ENCODE peak calls at places on chromosomes 2 and 18, in six cellular contexts. S is HepG2, W is H1, L is K562, I is GM12892, H is GM12878. G is an unnamed sample.

GRCh38 chr2:182522428-182522896 is 95.6 kb upstream of the PDE1A start:
- DNase-seq in L (no peak), H (no peak), I (no peak), S (no peak), W (no peak), G (no peak)

GRCh38 chr2:31937741-31938140 is 73.1 kb downstream of the MEMO1 start:
- DNase-seq in S (no peak), L (no peak), I (no peak), H (no peak), W (no peak), G (no peak)

GRCh38 chr2:176148758-176149483 is 2.4 kb upstream of the HOXD4 start:
- DNase-seq in W (no peak), H (no peak), L (no peak), I (no peak), S (no peak), G (no peak)

GRCh38 chr18:74063552-74063951 is 84.1 kb downstream of the FBXO15 start:
- DNase-seq in I (no peak), H (no peak), S (no peak), L (no peak), W (no peak), G (no peak)

GRCh38 chr2:99825630-99826029 is 316.8 kb downstream of the AFF3 start:
- DNase-seq in H (no peak), I (no peak), L (no peak), W (no peak), S (no peak), G (no peak)

GRCh38 chr2:186848873-186849578 is at the start of gene ZSWIM2:
- DNase-seq in L (no peak), H (no peak), W (peak; percentile 72), S (peak; percentile 19), I (no peak), G (peak; percentile 7)

GRCh38 chr18:22728481-22729105 is 204.5 kb upstream of the RBBP8 start:
- DNase-seq in H (no peak), S (no peak), W (no peak), L (no peak), I (no peak), G (no peak)

GRCh38 chr2:74887445-74887951 is 53.6 kb downstream of the HK2 start:
- DNase-seq in I (no peak), W (no peak), S (no peak), H (no peak), L (no peak), G (no peak)

GRCh38 chr2:150292807-150293206 is 194.7 kb downstream of the RND3 start:
- DNase-seq in S (no peak), H (no peak), L (no peak), W (no peak), I (no peak), G (no peak)

GRCh38 chr2:144049137-144049536 is 470.8 kb downstream of the ZEB2 start:
- DNase-seq in H (no peak), I (no peak), L (no peak), S (no peak), W (no peak), G (no peak)

GRCh38 chr18:72409923-72410322 is 134.2 kb downstream of the CBLN2 start:
- DNase-seq in L (no peak), W (no peak), S (no peak), H (no peak), I (no peak), G (no peak)

GRCh38 chr2:86577817-86578456 is 14.7 kb upstream of the CHMP3 start:
- DNase-seq in S (no peak), L (no peak), I (no peak), H (no peak), W (no peak), G (no peak)

GRCh38 chr2:27050996-27051901 is at the start of gene AGBL5:
- DNase-seq in S (peak; percentile 94), I (peak; percentile 100), L (peak; percentile 100), W (peak; percentile 84), H (peak; percentile 97), G (peak; percentile 99)

GRCh38 chr2:59693176-59693959 is 860.1 kb downstream of the BCL11A start:
- DNase-seq in H (no peak), I (no peak), S (no peak), W (no peak), L (no peak), G (no peak)

GRCh38 chr18:39191931-39192330 is 1626.3 kb upstream of the CELF4 start:
- DNase-seq in L (no peak), W (no peak), I (no peak), H (no peak), S (no peak), G (no peak)

GRCh38 chr2:176129825-176130152 is 284 bp downstream of the HOXD8 start:
- DNase-seq in I (no peak), W (no peak), L (no peak), S (no peak), H (no peak), G (no peak)

GRCh38 chr2:48161632-48162031 is 255.3 kb upstream of the FBXO11 start:
- DNase-seq in S (no peak), I (no peak), W (no peak), L (no peak), H (no peak), G (no peak)

GRCh38 chr2:152861349-152861942 is 143.0 kb downstream of the ARL6IP6 start:
- DNase-seq in W (peak; percentile 5), I (no peak), L (peak; percentile 58), S (peak; percentile 43), H (no peak), G (no peak)

GRCh38 chr2:238108423-238109201 is 8.5 kb downstream of the ESPNL start:
- DNase-seq in S (no peak), W (no peak), I (peak; percentile 53), H (peak; percentile 43), L (peak; percentile 37), G (peak; percentile 65)

GRCh38 chr18:34661464-34662087 is 48.5 kb upstream of the DTNA start:
- DNase-seq in W (no peak), L (peak; percentile 51), I (peak; percentile 16), S (peak; percentile 48), H (no peak), G (peak; percentile 11)

GRCh38 chr2:146246734-146247523 is 1597.9 kb upstream of the ACVR2A start:
- DNase-seq in S (no peak), I (no peak), L (no peak), W (no peak), H (no peak), G (no peak)

GRCh38 chr2:223601932-223602676 is at the start of gene SCG2:
- DNase-seq in S (peak; percentile 42), W (peak; percentile 47), I (peak; percentile 16), L (peak; percentile 46), H (no peak), G (peak; percentile 13)

GRCh38 chr2:62577994-62578836 is 72.2 kb upstream of the TMEM17 start:
- DNase-seq in I (no peak), W (no peak), H (no peak), S (peak; percentile 96), L (no peak), G (no peak)
- TF ChIP-seq POLR2AphosphoS5 in I (no peak), W (no peak), H (no peak), S (no peak), L (no peak), G (no peak)

DNA sequence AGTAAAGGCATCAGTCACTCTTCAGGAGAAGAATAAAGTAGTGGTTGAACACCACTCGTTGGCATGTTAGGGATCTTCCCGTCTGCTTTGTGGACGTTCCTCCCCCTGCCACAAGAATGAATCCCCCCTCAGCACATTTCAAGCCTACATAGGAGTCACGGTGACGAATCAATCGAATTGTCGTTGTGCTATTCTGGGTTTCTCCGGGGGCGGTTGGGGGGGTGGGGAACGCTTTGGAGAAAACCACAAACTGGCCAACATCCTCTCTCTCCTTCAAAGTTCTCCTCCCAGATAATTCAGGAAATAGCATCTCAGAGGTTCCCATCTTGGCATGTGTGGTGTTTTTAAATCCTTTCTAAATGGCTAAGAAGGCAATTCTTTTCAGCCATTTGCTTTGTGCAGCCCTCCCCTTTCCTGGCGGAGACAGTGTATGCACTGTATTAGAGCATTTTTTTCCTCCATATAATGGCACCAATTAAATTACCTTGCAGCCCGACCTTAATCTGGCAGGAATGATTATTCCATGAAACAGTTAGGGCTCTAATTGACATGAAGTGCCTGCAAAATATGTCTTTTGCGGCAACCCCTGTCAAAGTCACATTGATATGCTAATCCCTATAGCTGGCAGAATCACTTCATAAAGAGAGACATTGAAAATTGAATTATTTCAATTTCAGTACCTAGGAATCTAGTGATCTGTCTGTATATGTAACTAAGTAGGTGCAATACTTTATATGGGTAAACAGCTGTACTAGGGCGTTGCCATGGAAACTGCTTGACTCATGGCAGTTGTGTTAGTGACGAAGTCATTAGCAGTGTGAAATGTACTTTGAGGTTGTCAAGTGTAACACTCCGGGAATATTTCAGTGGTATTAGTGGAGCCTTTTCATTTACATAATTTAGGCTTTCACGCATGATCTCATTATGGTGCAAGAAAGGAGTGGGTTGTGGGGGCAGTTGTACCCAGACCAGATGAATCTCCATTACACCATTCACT is 323.4 kb upstream of the SLC14A2 start:
- DNase-seq in S (no peak), I (no peak), H (no peak), L (no peak), W (no peak), G (no peak)
- TF ChIP-seq TAF1 in S (no peak), I (no peak), H (no peak), L (no peak), W (no peak), G (no peak)

GRCh38 chr2:200862532-200863000 is 1.9 kb downstream of the CLK1 start:
- DNase-seq in I (no peak), S (peak; percentile 74), H (peak; percentile 40), W (no peak), L (no peak), G (no peak)
- TF ChIP-seq POLR2A in I (peak; percentile 41), S (no peak), H (peak; percentile 49), W (peak; percentile 62), L (no peak), G (peak; percentile 65)

GRCh38 chr2:63580651-63581050 is 7.6 kb downstream of the WDPCP start:
- DNase-seq in W (no peak), I (no peak), H (no peak), S (no peak), L (no peak), G (no peak)

GRCh38 chr2:63578767-63579166 is 9.5 kb downstream of the WDPCP start:
- DNase-seq in W (no peak), S (no peak), I (no peak), H (no peak), L (no peak), G (no peak)

GRCh38 chr2:63582873-63583272 is 5.4 kb downstream of the WDPCP start:
- DNase-seq in S (no peak), I (no peak), H (no peak), L (no peak), W (no peak), G (no peak)

GRCh38 chr2:63576546-63576945 is 11.7 kb downstream of the WDPCP start:
- DNase-seq in I (no peak), W (no peak), H (no peak), S (no peak), L (no peak), G (no peak)

DNA sequence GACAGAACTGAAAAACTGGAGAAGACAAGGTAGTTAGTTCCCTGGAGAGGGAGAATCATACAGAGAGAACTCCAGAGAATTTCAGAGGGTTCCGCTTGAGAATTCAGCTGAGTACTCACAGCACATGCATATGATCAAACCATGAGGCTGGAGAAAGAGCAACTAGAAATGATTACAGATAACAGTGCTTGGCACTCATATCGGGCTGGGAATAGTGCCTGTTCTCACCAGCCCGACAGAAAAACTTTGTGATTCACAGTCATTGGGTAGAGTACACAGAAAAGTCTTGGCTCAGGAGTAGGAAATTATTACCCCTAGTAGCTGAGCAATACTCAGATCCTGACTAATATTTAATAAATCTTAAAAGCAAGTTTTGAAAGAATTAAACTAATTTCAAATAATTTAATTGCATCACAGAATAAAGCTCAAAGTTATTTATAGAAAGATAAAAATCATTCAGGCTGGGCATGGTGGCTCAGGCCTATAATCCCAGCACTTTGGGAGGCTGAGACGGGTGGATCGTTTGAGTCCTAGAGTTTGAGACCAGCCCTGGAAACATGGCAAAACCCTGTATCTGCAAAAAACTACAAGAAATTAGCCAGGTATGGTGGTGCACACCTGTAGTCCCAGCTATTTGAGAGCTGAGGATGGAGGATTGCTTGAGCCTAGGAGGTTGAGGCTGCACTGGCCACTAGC is 6.9 kb downstream of the WDPCP start:
- DNase-seq in I (no peak), H (no peak), W (no peak), S (no peak), L (no peak), G (no peak)
- TF ChIP-seq POLR2AphosphoS5 in I (no peak), H (no peak), W (no peak), S (no peak), L (no peak), G (no peak)

G was measured in GM12891.